ENCODE peak calls at places on chromosome 19, in four cellular contexts. One of them, this sample, is unnamed. For H3K36me3, the result is how much of the 10 kb centered on the place peaks cover.

GRCh38 chr19:53772943-53773342 is 51.2 kb downstream of the NLRP12 start:
- DNase-seq in CD8-positive, alpha-beta T cell: peak
- DNase-seq in GM23248: peak
- DNase-seq in keratinocyte: no peak
- DNase-seq in this sample: no peak

GRCh38 chr19:49877879-49878743 is 609 bp downstream of the TBC1D17 start:
- DNase-seq in GM23248: peak
- DNase-seq in keratinocyte: peak
- DNase-seq in CD8-positive, alpha-beta T cell: peak
- DNase-seq in this sample: peak

GRCh38 chr19:30324982-30325381 is 47.2 kb upstream of the ZNF536 start:
- DNase-seq in GM23248: no peak
- DNase-seq in keratinocyte: no peak
- DNase-seq in CD8-positive, alpha-beta T cell: no peak
- DNase-seq in this sample: no peak

GRCh38 chr19:36796714-36796999 is 24.1 kb upstream of the ZNF850 start:
- DNase-seq in keratinocyte: no peak
- DNase-seq in CD8-positive, alpha-beta T cell: no peak
- DNase-seq in GM23248: no peak
- DNase-seq in this sample: no peak

GRCh38 chr19:6324757-6325156 is 8.7 kb downstream of the ACER1 start:
- DNase-seq in keratinocyte: no peak
- DNase-seq in GM23248: no peak
- DNase-seq in CD8-positive, alpha-beta T cell: no peak
- DNase-seq in this sample: no peak

GRCh38 chr19:48964205-48965032 is 690 bp upstream of the FTL start:
- DNase-seq in keratinocyte: no peak
- DNase-seq in GM23248: peak
- DNase-seq in CD8-positive, alpha-beta T cell: no peak
- DNase-seq in this sample: no peak

GRCh38 chr19:52170863-52171320 is 529 bp downstream of the ZNF836 start:
- DNase-seq in CD8-positive, alpha-beta T cell: no peak
- DNase-seq in keratinocyte: no peak
- DNase-seq in GM23248: no peak
- DNase-seq in this sample: no peak

GRCh38 chr19:58317481-58318072 is 9.2 kb upstream of the ZSCAN22 start:
- DNase-seq in CD8-positive, alpha-beta T cell: no peak
- DNase-seq in keratinocyte: no peak
- DNase-seq in GM23248: peak
- DNase-seq in this sample: no peak

GRCh38 chr19:5953680-5954213 is 24.2 kb downstream of the RANBP3 start:
- DNase-seq in keratinocyte: no peak
- DNase-seq in CD8-positive, alpha-beta T cell: no peak
- DNase-seq in GM23248: peak
- DNase-seq in this sample: no peak

GRCh38 chr19:2550431-2551171 is 74.7 kb downstream of the GADD45B start:
- DNase-seq in GM23248: peak
- DNase-seq in CD8-positive, alpha-beta T cell: no peak
- DNase-seq in keratinocyte: no peak
- DNase-seq in this sample: no peak
- H3K4me3 ChIP-seq in GM23248: no peak
- H3K4me3 ChIP-seq in CD8-positive, alpha-beta T cell: no peak
- H3K4me3 ChIP-seq in keratinocyte: no peak
- H3K4me3 ChIP-seq in this sample: no peak

DNA sequence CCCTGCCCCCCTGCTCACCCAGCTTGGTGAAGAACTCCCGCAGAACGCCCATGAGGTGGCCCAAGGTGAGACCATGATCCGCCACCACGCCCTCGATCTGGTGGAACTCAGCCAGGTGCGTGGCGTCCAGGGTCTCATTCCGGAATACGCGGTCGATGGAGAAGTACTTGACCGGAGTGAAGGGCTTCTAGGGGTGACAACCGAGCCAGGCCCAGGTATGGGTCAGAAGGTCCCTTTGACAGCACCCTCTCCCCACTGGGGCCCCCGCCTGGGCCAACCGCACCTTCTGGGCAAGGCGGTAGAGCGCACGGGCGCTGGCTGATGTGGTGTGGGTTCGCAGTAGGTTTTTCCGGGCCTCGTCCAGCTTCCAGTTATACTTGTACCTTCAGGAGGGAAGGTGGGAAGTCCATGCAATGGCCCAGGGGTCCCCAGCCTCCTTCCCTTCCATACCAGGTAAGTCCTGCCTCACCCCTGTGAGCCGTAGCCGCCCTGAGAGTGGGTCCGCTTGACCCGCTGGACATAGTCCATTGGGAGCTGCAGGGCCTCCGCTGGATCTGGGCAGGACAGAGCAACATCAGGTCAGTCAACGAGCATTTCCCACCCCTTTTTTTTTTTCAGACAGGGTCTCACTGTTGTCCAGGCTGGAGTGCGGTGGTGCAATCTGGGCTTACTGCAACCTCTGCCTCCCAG is 5.7 kb upstream of the SYCE2 start:
- DNase-seq in keratinocyte: no peak
- DNase-seq in CD8-positive, alpha-beta T cell: no peak
- DNase-seq in GM23248: no peak
- DNase-seq in this sample: no peak
- H3K36me3 ChIP-seq in keratinocyte: under half
- H3K36me3 ChIP-seq in CD8-positive, alpha-beta T cell: under half
- H3K36me3 ChIP-seq in GM23248: under half
- H3K36me3 ChIP-seq in this sample: half or more

GRCh38 chr19:10761443-10762242 is 43.8 kb downstream of the DNM2 start:
- DNase-seq in GM23248: no peak
- DNase-seq in CD8-positive, alpha-beta T cell: no peak
- DNase-seq in keratinocyte: no peak
- DNase-seq in this sample: no peak

GRCh38 chr19:10762656-10763055 is 44.8 kb downstream of the DNM2 start:
- DNase-seq in GM23248: no peak
- DNase-seq in CD8-positive, alpha-beta T cell: peak
- DNase-seq in keratinocyte: no peak
- DNase-seq in this sample: peak

GRCh38 chr19:10758978-10759377 is 41.1 kb downstream of the DNM2 start:
- DNase-seq in keratinocyte: no peak
- DNase-seq in GM23248: no peak
- DNase-seq in CD8-positive, alpha-beta T cell: no peak
- DNase-seq in this sample: no peak

GRCh38 chr19:10763399-10763798 is 45.5 kb downstream of the DNM2 start:
- DNase-seq in CD8-positive, alpha-beta T cell: no peak
- DNase-seq in keratinocyte: no peak
- DNase-seq in GM23248: no peak
- DNase-seq in this sample: no peak

DNA sequence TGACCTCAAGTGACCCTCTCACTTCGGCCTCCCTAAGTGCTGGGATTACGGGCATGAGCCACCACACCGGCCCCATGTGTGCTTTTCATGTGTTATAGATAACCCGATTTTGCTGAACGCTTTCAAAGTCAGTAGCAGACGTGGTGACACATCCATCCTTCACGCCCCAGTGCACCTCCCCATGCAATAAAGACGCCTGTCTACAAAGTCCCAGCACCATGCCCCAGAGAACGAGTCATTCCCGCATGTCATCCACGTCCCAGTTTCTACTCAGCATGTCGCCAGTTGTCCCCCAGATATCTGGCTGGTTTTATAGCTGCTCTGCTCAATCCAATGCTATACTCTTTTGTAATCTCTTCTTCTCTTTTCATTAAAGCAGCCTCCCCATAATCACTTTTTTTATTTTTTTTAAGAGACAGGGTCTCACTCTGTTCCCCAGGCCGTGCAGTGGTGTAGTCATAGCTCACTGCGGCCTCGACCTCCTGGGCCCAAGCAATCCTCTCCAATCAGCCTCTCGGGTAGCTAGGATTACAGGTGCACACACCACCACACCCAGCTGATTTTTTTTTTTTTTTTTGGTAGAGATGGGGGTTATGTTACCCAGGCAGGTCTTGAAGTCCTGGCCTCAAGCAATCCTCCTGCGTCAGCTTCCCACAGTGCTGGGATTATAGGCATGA is 42.5 kb downstream of the DNM2 start:
- DNase-seq in CD8-positive, alpha-beta T cell: peak
- DNase-seq in GM23248: peak
- DNase-seq in keratinocyte: no peak
- DNase-seq in this sample: peak
- H3K27ac ChIP-seq in CD8-positive, alpha-beta T cell: peak
- H3K27ac ChIP-seq in GM23248: no peak
- H3K27ac ChIP-seq in keratinocyte: no peak
- H3K27ac ChIP-seq in this sample: peak

GRCh38 chr19:41871573-41872383 is 5.3 kb upstream of the CD79A start:
- DNase-seq in GM23248: no peak
- DNase-seq in keratinocyte: no peak
- DNase-seq in CD8-positive, alpha-beta T cell: peak
- DNase-seq in this sample: peak

GRCh38 chr19:41870401-41870873 is 6.6 kb upstream of the CD79A start:
- DNase-seq in CD8-positive, alpha-beta T cell: no peak
- DNase-seq in GM23248: peak
- DNase-seq in keratinocyte: no peak
- DNase-seq in this sample: no peak

GRCh38 chr19:41872384-41872774 is 4.7 kb upstream of the CD79A start:
- DNase-seq in CD8-positive, alpha-beta T cell: no peak
- DNase-seq in keratinocyte: no peak
- DNase-seq in GM23248: no peak
- DNase-seq in this sample: no peak

GRCh38 chr19:41869374-41869955 is 7.6 kb upstream of the CD79A start:
- DNase-seq in CD8-positive, alpha-beta T cell: no peak
- DNase-seq in keratinocyte: no peak
- DNase-seq in GM23248: no peak
- DNase-seq in this sample: no peak

DNA sequence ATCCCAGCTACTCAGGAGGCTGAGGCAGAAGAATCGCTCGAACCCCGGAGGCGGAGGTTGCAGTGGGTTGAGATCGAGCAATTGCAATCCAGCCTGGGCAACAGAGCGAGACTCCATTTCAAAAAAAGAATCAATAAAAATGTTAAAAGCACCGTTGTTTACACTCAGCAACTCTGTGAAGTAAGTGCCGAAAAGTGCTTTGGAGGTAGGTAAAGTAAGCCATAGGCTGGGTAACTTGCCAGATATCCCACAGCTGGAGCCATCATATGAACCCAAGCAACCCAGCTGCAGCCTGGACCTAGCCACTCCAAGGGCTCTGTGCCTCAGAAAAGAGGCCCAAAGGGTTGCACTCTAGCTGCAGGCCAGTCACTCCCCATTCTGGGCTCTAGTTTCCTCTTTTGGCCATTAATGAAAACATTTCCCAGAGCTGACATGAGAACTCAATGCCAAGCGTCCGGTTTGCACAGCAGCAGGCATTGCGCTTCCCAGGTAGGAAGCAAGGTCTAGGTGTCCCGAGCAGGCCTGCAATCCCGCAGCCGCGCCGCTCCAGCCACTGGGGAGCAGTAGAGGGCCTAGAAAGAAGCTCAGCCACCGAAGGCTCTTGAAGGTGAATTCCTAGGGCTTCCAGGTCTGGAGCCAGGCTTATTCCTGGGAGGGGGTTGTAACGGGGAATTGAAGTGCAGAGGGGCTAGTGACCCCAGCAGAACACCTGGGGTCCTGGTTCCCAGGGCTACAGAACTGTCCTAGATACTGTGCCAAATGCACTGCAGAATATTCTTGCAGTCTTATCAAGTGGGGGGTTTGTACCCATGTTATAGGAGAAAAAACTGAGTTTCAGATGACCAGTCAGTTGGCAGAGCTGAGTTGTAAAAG is 4.1 kb upstream of the CD79A start:
- DNase-seq in keratinocyte: no peak
- DNase-seq in CD8-positive, alpha-beta T cell: peak
- DNase-seq in GM23248: peak
- DNase-seq in this sample: peak
- H3K4me3 ChIP-seq in keratinocyte: no peak
- H3K4me3 ChIP-seq in CD8-positive, alpha-beta T cell: no peak
- H3K4me3 ChIP-seq in GM23248: no peak
- H3K4me3 ChIP-seq in this sample: no peak

DNA sequence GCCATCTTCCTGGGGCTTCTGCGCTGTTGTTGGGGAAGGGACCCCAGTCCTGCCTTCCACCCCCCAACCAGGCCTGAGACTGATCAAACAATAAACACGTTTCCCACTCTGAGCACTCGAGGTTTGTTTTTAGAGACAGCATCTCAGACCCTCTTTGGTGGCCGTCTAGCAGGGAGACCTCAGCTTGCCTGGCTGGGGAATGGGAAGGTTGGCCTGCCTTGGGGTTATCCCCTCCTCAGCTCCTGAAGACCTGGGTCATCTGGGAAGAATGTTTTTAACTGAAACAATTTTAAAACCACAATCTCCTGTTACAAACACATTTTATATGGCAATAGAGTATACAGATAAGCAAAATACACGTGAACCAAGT is 2.0 kb downstream of the ZNF581 start:
- DNase-seq in keratinocyte: no peak
- DNase-seq in GM23248: no peak
- DNase-seq in CD8-positive, alpha-beta T cell: no peak
- DNase-seq in this sample: no peak
- H3K36me3 ChIP-seq in keratinocyte: under half
- H3K36me3 ChIP-seq in GM23248: under half
- H3K36me3 ChIP-seq in CD8-positive, alpha-beta T cell: under half
- H3K36me3 ChIP-seq in this sample: under half

GRCh38 chr19:39167461-39168257 is 29.1 kb upstream of the NCCRP1 start:
- DNase-seq in GM23248: no peak
- DNase-seq in CD8-positive, alpha-beta T cell: no peak
- DNase-seq in keratinocyte: no peak
- DNase-seq in this sample: no peak

GRCh38 chr19:39164289-39164688 is 32.5 kb upstream of the NCCRP1 start:
- DNase-seq in GM23248: no peak
- DNase-seq in CD8-positive, alpha-beta T cell: no peak
- DNase-seq in keratinocyte: no peak
- DNase-seq in this sample: no peak

GRCh38 chr19:39168258-39169142 is 28.3 kb upstream of the NCCRP1 start:
- DNase-seq in keratinocyte: no peak
- DNase-seq in GM23248: no peak
- DNase-seq in CD8-positive, alpha-beta T cell: no peak
- DNase-seq in this sample: no peak

GRCh38 chr19:39165857-39166256 is 30.9 kb upstream of the NCCRP1 start:
- DNase-seq in GM23248: no peak
- DNase-seq in keratinocyte: no peak
- DNase-seq in CD8-positive, alpha-beta T cell: no peak
- DNase-seq in this sample: no peak

DNA sequence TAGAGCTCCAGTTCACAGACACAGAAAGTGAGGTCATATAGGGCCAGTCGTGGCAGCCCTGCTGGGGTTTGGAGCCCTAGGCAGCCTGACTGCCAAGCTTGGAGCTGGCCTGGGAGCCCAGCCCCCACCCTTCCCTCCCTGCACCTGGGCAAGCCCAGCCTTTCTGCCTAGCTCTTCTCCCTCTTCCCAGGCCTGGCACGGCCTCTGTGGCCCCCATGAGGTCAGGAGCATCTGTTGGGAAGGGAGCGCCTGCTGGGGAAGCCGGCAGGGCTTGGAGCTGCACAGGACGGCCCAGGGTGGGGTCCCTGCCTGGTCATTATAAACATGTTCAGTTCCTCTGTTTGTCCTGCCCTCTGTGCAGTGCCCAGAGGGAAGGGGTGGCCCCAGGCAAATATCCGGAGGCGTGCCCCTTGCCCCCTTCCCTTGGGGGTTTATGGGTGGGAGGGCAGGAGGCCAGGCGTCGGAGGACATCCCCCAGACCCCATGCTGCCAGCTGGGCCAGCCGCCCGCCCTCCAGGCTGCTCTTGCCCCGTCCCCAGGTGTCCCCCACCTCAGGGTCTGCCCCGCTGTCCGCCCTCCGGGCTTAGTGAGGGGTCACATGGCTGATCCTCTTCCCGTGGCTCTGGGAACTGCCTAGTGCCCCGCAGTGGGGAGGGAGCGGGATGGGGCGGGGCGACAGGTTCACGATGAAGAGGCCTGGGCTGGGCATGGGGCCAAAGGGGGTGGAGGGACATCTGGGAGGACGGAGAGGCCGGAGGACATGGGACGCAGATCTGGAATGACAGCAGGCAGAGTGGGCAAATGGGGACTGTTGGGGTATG is 30.0 kb upstream of the NCCRP1 start:
- DNase-seq in keratinocyte: no peak
- DNase-seq in GM23248: no peak
- DNase-seq in CD8-positive, alpha-beta T cell: no peak
- DNase-seq in this sample: no peak
- H3K27ac ChIP-seq in keratinocyte: no peak
- H3K27ac ChIP-seq in GM23248: no peak
- H3K27ac ChIP-seq in CD8-positive, alpha-beta T cell: no peak
- H3K27ac ChIP-seq in this sample: no peak